ENCODE peak calls at places on chromosomes 3 and 15, in four cellular contexts. G is Right ventricle myocardium superior, J is Daoy, N is iPS DF 6.9. O is an unnamed sample.

GRCh38 chr15:76193934-76194333 is 117.3 kb downstream of the ETFA start:
- DNase-seq in G (no peak), J (no peak), N (no peak), O (no peak)

GRCh38 chr15:85840079-85840801 is 45.5 kb upstream of the KLHL25 start:
- DNase-seq in N (peak), J (peak), G (peak), O (peak)

GRCh38 chr3:13231781-13232515 is 158.7 kb upstream of the IQSEC1 start:
- DNase-seq in N (no peak), G (peak), J (no peak), O (no peak)

GRCh38 chr3:146218880-146219866 is 31.7 kb downstream of the PLSCR4 start:
- DNase-seq in J (peak), N (no peak), G (no peak), O (peak)

GRCh38 chr3:145182196-145182911 is 978.6 kb downstream of the PLOD2 start:
- DNase-seq in J (no peak), N (no peak), G (no peak), O (no peak)

GRCh38 chr3:119580148-119580760 is 962 bp downstream of the ADPRH start:
- DNase-seq in J (no peak), N (no peak), G (peak), O (no peak)

GRCh38 chr3:27589795-27590194 is 105.6 kb upstream of the SLC4A7 start:
- DNase-seq in G (no peak), N (no peak), J (no peak), O (peak)

GRCh38 chr15:78628227-78628626 is 7.4 kb upstream of the CHRNA3 start:
- DNase-seq in J (no peak), G (no peak), N (no peak), O (no peak)